ENCODE peak calls at places on chromosomes 7 and 10, in nine cellular contexts. U is AG08396, Z is adrenal gland, C is HCEC 1CT, B is OCI-LY7, E is T-helper 2 cell, F is endothelial cell of umbilical vein, S is neural progenitor cell, P is amniotic stem cell. J is an unnamed sample.
A peak's percentile ranks its signal among the peaks of the same experiment; 100 is the strongest.

GRCh38 chr7:80659120-80660055 is 20.9 kb downstream of the CD36 start:
- DNase-seq in U (peak; percentile 13), Z (no peak), C (peak; percentile 71), B (peak; percentile 5), E (no peak), F (peak; percentile 44), S (peak; percentile 37), P (peak; percentile 2), J (no peak)

GRCh38 chr10:89555688-89556445 is 20.5 kb upstream of the SLC16A12 start:
- DNase-seq in U (no peak), Z (no peak), C (peak; percentile 30), B (no peak), E (no peak), F (no peak), S (no peak), P (no peak), J (no peak)

GRCh38 chr10:122981066-122981464 is 864 bp downstream of the PSTK start:
- DNase-seq in U (peak; percentile 49), Z (peak; percentile 8), C (peak; percentile 65), B (peak; percentile 64), E (no peak), F (peak; percentile 39), S (peak; percentile 51), P (no peak), J (no peak)

GRCh38 chr10:15346440-15347141 is 24.5 kb downstream of the FAM171A1 start:
- DNase-seq in U (no peak), Z (no peak), C (no peak), B (no peak), E (no peak), F (no peak), S (no peak), P (no peak), J (no peak)

GRCh38 chr7:8147004-8147403 is 115.0 kb downstream of the ICA1 start:
- DNase-seq in U (no peak), Z (no peak), C (no peak), B (no peak), E (no peak), F (no peak), S (peak; percentile 54), P (no peak), J (no peak)

GRCh38 chr10:95814011-95814727 is 58.2 kb downstream of the ENTPD1 start:
- DNase-seq in U (peak; percentile 85), Z (peak; percentile 58), C (peak; percentile 56), B (no peak), E (no peak), F (peak; percentile 76), S (no peak), P (peak; percentile 61), J (no peak)

GRCh38 chr10:184911-185310 is 49.7 kb downstream of the ZMYND11 start:
- DNase-seq in U (no peak), Z (no peak), C (peak; percentile 75), B (no peak), E (no peak), F (no peak), S (no peak), P (no peak), J (no peak)

GRCh38 chr7:130734525-130735272 is 692 bp upstream of the KLF14 start:
- DNase-seq in U (no peak), Z (no peak), C (no peak), B (no peak), E (no peak), F (peak; percentile 53), S (no peak), P (no peak), J (no peak)

GRCh38 chr10:128077155-128077875 is 48.9 kb downstream of the MKI67 start:
- DNase-seq in U (no peak), Z (no peak), C (no peak), B (no peak), E (no peak), F (no peak), S (no peak), P (no peak), J (no peak)

GRCh38 chr10:8102708-8103401 is 48.4 kb downstream of the GATA3 start:
- DNase-seq in U (no peak), Z (no peak), C (no peak), B (no peak), E (no peak), F (no peak), S (no peak), P (no peak), J (no peak)

GRCh38 chr10:106872176-106872575 is 292.3 kb downstream of the SORCS1 start:
- DNase-seq in U (no peak), Z (no peak), C (no peak), B (no peak), E (no peak), F (no peak), S (no peak), P (no peak), J (no peak)

GRCh38 chr7:88664630-88665233 is 94.8 kb upstream of the ZNF804B start:
- DNase-seq in U (no peak), Z (no peak), C (no peak), B (no peak), E (no peak), F (peak; percentile 88), S (no peak), P (no peak), J (no peak)

GRCh38 chr7:122672536-122672935 is 26.4 kb downstream of the RNF133 start:
- DNase-seq in U (no peak), Z (no peak), C (no peak), B (no peak), E (no peak), F (no peak), S (no peak), P (no peak), J (no peak)

GRCh38 chr10:118594392-118595063 is 920 bp downstream of the PRLHR start:
- DNase-seq in U (peak; percentile 55), Z (peak; percentile 72), C (no peak), B (no peak), E (no peak), F (peak; percentile 35), S (peak; percentile 99), P (no peak), J (no peak)

GRCh38 chr10:74282151-74282852 is 131.3 kb downstream of the ADK start:
- DNase-seq in U (no peak), Z (no peak), C (peak; percentile 45), B (no peak), E (no peak), F (no peak), S (no peak), P (peak; percentile 9), J (no peak)

GRCh38 chr10:70914316-70914864 is 26.0 kb upstream of the PCBD1 start:
- DNase-seq in U (no peak), Z (no peak), C (no peak), B (no peak), E (no peak), F (no peak), S (no peak), P (no peak), J (no peak)

GRCh38 chr10:110368556-110368955 is 63.8 kb upstream of the SMNDC1 start:
- DNase-seq in U (no peak), Z (no peak), C (no peak), B (no peak), E (no peak), F (no peak), S (no peak), P (no peak), J (no peak)

GRCh38 chr7:80517177-80517804 is 5.4 kb upstream of the GNAT3 start:
- DNase-seq in U (no peak), Z (no peak), C (no peak), B (no peak), E (no peak), F (no peak), S (no peak), P (no peak), J (no peak)

GRCh38 chr10:37390901-37391300 is 265.5 kb downstream of the ANKRD30A start:
- DNase-seq in U (no peak), Z (no peak), C (no peak), B (no peak), E (no peak), F (no peak), S (no peak), P (no peak), J (no peak)

GRCh38 chr7:10845225-10845624 is 128.4 kb upstream of the PHF14 start:
- DNase-seq in U (no peak), Z (no peak), C (no peak), B (no peak), E (no peak), F (no peak), S (no peak), P (no peak), J (no peak)

GRCh38 chr10:29634764-29635625 is at the start of gene SVIL:
- DNase-seq in U (peak; percentile 42), Z (peak; percentile 66), C (peak; percentile 70), B (no peak), E (no peak), F (peak; percentile 67), S (peak; percentile 32), P (no peak), J (no peak)

GRCh38 chr10:14712991-14713422 is 61.7 kb downstream of the FAM107B start:
- DNase-seq in U (no peak), Z (no peak), C (peak; percentile 13), B (no peak), E (no peak), F (no peak), S (no peak), P (no peak), J (no peak)

GRCh38 chr7:37352974-37353948 is 95.4 kb downstream of the ELMO1 start:
- DNase-seq in U (no peak), Z (peak; percentile 8), C (no peak), B (peak; percentile 82), E (no peak), F (no peak), S (peak; percentile 31), P (no peak), J (peak; percentile 45)

GRCh38 chr10:106082865-106083264 is 1081.6 kb downstream of the SORCS1 start:
- DNase-seq in U (no peak), Z (no peak), C (no peak), B (no peak), E (no peak), F (no peak), S (no peak), P (no peak), J (no peak)

GRCh38 chr10:16822726-16823360 is 5.6 kb upstream of the RSU1 start:
- DNase-seq in U (no peak), Z (no peak), C (no peak), B (no peak), E (no peak), F (no peak), S (no peak), P (no peak), J (no peak)

GRCh38 chr7:115368998-115369397 is 447.1 kb downstream of the MDFIC start:
- DNase-seq in U (no peak), Z (no peak), C (no peak), B (no peak), E (no peak), F (no peak), S (peak; percentile 5), P (no peak), J (no peak)

GRCh38 chr10:32125023-32125422 is 68.8 kb upstream of the KIF5B start:
- DNase-seq in U (no peak), Z (no peak), C (no peak), B (no peak), E (no peak), F (no peak), S (no peak), P (no peak), J (no peak)

GRCh38 chr7:90178592-90179279 is 24.5 kb downstream of the STEAP1 start:
- DNase-seq in U (peak; percentile 31), Z (no peak), C (peak; percentile 96), B (no peak), E (no peak), F (peak; percentile 85), S (peak; percentile 4), P (peak; percentile 34), J (no peak)

GRCh38 chr10:131560166-131560565 is 248.6 kb upstream of the TCERG1L start:
- DNase-seq in U (no peak), Z (no peak), C (no peak), B (no peak), E (no peak), F (no peak), S (no peak), P (no peak), J (no peak)

GRCh38 chr7:149220534-149220933 is 18.9 kb upstream of the ZNF212 start:
- DNase-seq in U (peak; percentile 52), Z (no peak), C (peak; percentile 24), B (no peak), E (no peak), F (no peak), S (no peak), P (no peak), J (no peak)

GRCh38 chr10:129780901-129781795 is 182.9 kb downstream of the EBF3 start:
- DNase-seq in U (no peak), Z (no peak), C (no peak), B (no peak), E (no peak), F (no peak), S (no peak), P (no peak), J (no peak)

J was measured in activated T-helper 1 cell treated with Interleukin-2 at 50 U/mL for 16 hours.